ENCODE peak calls at places on chromosomes 5 and 9, in six cellular contexts. One of them, this sample, is unnamed.

GRCh38 chr5:25255128-25255527 is 610.4 kb upstream of the CDH10 start:
- DNase-seq in cardiac muscle cell: no peak
- DNase-seq in psoas muscle: no peak
- DNase-seq in HCT116: no peak
- DNase-seq in thyroid gland: no peak
- DNase-seq in esophagus squamous epithelium: no peak
- DNase-seq in this sample: no peak

GRCh38 chr9:109880276-109881169 is 100.5 kb downstream of the PALM2AKAP2 start:
- DNase-seq in cardiac muscle cell: no peak
- DNase-seq in psoas muscle: no peak
- DNase-seq in HCT116: peak; percentile 67
- DNase-seq in thyroid gland: no peak
- DNase-seq in esophagus squamous epithelium: no peak
- DNase-seq in this sample: no peak

GRCh38 chr5:159448-160172 is 31.7 kb upstream of the LRRC14B start:
- DNase-seq in cardiac muscle cell: no peak
- DNase-seq in psoas muscle: no peak
- DNase-seq in HCT116: no peak
- DNase-seq in thyroid gland: no peak
- DNase-seq in esophagus squamous epithelium: no peak
- DNase-seq in this sample: no peak

GRCh38 chr9:117354252-117354847 is 60.5 kb downstream of the ASTN2 start:
- DNase-seq in cardiac muscle cell: no peak
- DNase-seq in psoas muscle: no peak
- DNase-seq in HCT116: no peak
- DNase-seq in thyroid gland: no peak
- DNase-seq in esophagus squamous epithelium: no peak
- DNase-seq in this sample: no peak

GRCh38 chr9:97237311-97237786 is 70.1 kb upstream of the CCDC180 start:
- DNase-seq in cardiac muscle cell: no peak
- DNase-seq in psoas muscle: peak; percentile 49
- DNase-seq in HCT116: no peak
- DNase-seq in thyroid gland: no peak
- DNase-seq in esophagus squamous epithelium: no peak
- DNase-seq in this sample: no peak

GRCh38 chr5:127871448-127872153 is 168.4 kb downstream of the CCDC192 start:
- DNase-seq in cardiac muscle cell: no peak
- DNase-seq in psoas muscle: no peak
- DNase-seq in HCT116: no peak
- DNase-seq in thyroid gland: no peak
- DNase-seq in esophagus squamous epithelium: no peak
- DNase-seq in this sample: no peak

GRCh38 chr5:148909001-148909400 is 82.6 kb downstream of the ADRB2 start:
- DNase-seq in cardiac muscle cell: no peak
- DNase-seq in psoas muscle: no peak
- DNase-seq in HCT116: no peak
- DNase-seq in thyroid gland: no peak
- DNase-seq in esophagus squamous epithelium: no peak
- DNase-seq in this sample: no peak

GRCh38 chr5:155954739-155955445 is 372.1 kb upstream of the SGCD start:
- DNase-seq in cardiac muscle cell: no peak
- DNase-seq in psoas muscle: no peak
- DNase-seq in HCT116: no peak
- DNase-seq in thyroid gland: no peak
- DNase-seq in esophagus squamous epithelium: no peak
- DNase-seq in this sample: no peak

GRCh38 chr9:93677061-93677571 is 100.7 kb downstream of the PHF2 start:
- DNase-seq in cardiac muscle cell: no peak
- DNase-seq in psoas muscle: peak; percentile 13
- DNase-seq in HCT116: no peak
- DNase-seq in thyroid gland: no peak
- DNase-seq in esophagus squamous epithelium: no peak
- DNase-seq in this sample: peak; percentile 38

GRCh38 chr5:131976414-131977211 is 31.1 kb upstream of the MEIKIN start:
- DNase-seq in cardiac muscle cell: no peak
- DNase-seq in psoas muscle: no peak
- DNase-seq in HCT116: no peak
- DNase-seq in thyroid gland: no peak
- DNase-seq in esophagus squamous epithelium: no peak
- DNase-seq in this sample: no peak

GRCh38 chr9:34377402-34377741 is 674 bp upstream of the MYORG start:
- DNase-seq in cardiac muscle cell: peak; percentile 39
- DNase-seq in psoas muscle: peak; percentile 72
- DNase-seq in HCT116: no peak
- DNase-seq in thyroid gland: peak; percentile 68
- DNase-seq in esophagus squamous epithelium: no peak
- DNase-seq in this sample: peak; percentile 80

GRCh38 chr5:60404171-60404570 is 295.8 kb downstream of the DEPDC1B start:
- DNase-seq in cardiac muscle cell: no peak
- DNase-seq in psoas muscle: no peak
- DNase-seq in HCT116: no peak
- DNase-seq in thyroid gland: no peak
- DNase-seq in esophagus squamous epithelium: no peak
- DNase-seq in this sample: no peak

GRCh38 chr5:50751064-50751657 is 84.7 kb downstream of the PARP8 start:
- DNase-seq in cardiac muscle cell: peak; percentile 72
- DNase-seq in psoas muscle: no peak
- DNase-seq in HCT116: peak; percentile 32
- DNase-seq in thyroid gland: peak; percentile 19
- DNase-seq in esophagus squamous epithelium: no peak
- DNase-seq in this sample: no peak

GRCh38 chr9:69168709-69169217 is 5.3 kb upstream of the TJP2 start:
- DNase-seq in cardiac muscle cell: no peak
- DNase-seq in psoas muscle: no peak
- DNase-seq in HCT116: no peak
- DNase-seq in thyroid gland: peak; percentile 81
- DNase-seq in esophagus squamous epithelium: no peak
- DNase-seq in this sample: no peak

GRCh38 chr5:1172670-1173404 is 28.6 kb upstream of the SLC6A19 start:
- DNase-seq in cardiac muscle cell: no peak
- DNase-seq in psoas muscle: no peak
- DNase-seq in HCT116: no peak
- DNase-seq in thyroid gland: no peak
- DNase-seq in esophagus squamous epithelium: no peak
- DNase-seq in this sample: peak; percentile 15

GRCh38 chr5:132006331-132007120 is 4.9 kb downstream of the ACSL6 start:
- DNase-seq in cardiac muscle cell: no peak
- DNase-seq in psoas muscle: peak; percentile 12
- DNase-seq in HCT116: no peak
- DNase-seq in thyroid gland: no peak
- DNase-seq in esophagus squamous epithelium: no peak
- DNase-seq in this sample: peak; percentile 40

GRCh38 chr5:175461370-175461769 is 17.0 kb upstream of the SFXN1 start:
- DNase-seq in cardiac muscle cell: no peak
- DNase-seq in psoas muscle: no peak
- DNase-seq in HCT116: no peak
- DNase-seq in thyroid gland: no peak
- DNase-seq in esophagus squamous epithelium: no peak
- DNase-seq in this sample: no peak

GRCh38 chr9:69386651-69387050 is 61.6 kb downstream of the ENTREP1 start:
- DNase-seq in cardiac muscle cell: no peak
- DNase-seq in psoas muscle: no peak
- DNase-seq in HCT116: no peak
- DNase-seq in thyroid gland: no peak
- DNase-seq in esophagus squamous epithelium: no peak
- DNase-seq in this sample: no peak

GRCh38 chr5:56908942-56909293 is 478 bp upstream of the SETD9 start:
- DNase-seq in cardiac muscle cell: no peak
- DNase-seq in psoas muscle: no peak
- DNase-seq in HCT116: peak; percentile 12
- DNase-seq in thyroid gland: peak; percentile 83
- DNase-seq in esophagus squamous epithelium: no peak
- DNase-seq in this sample: peak; percentile 86

GRCh38 chr5:54385994-54386393 is 69.5 kb upstream of the HSPB3 start:
- DNase-seq in cardiac muscle cell: no peak
- DNase-seq in psoas muscle: no peak
- DNase-seq in HCT116: no peak
- DNase-seq in thyroid gland: no peak
- DNase-seq in esophagus squamous epithelium: no peak
- DNase-seq in this sample: no peak

GRCh38 chr5:77973253-77973609 is 197.1 kb upstream of the TBCA start:
- DNase-seq in cardiac muscle cell: peak; percentile 34
- DNase-seq in psoas muscle: no peak
- DNase-seq in HCT116: no peak
- DNase-seq in thyroid gland: no peak
- DNase-seq in esophagus squamous epithelium: no peak
- DNase-seq in this sample: no peak

GRCh38 chr5:180047667-180048066 is 23.9 kb downstream of the RNF130 start:
- DNase-seq in cardiac muscle cell: no peak
- DNase-seq in psoas muscle: peak; percentile 81
- DNase-seq in HCT116: no peak
- DNase-seq in thyroid gland: peak; percentile 93
- DNase-seq in esophagus squamous epithelium: no peak
- DNase-seq in this sample: no peak

GRCh38 chr5:89204766-89205165 is 321.8 kb upstream of the MEF2C start:
- DNase-seq in cardiac muscle cell: no peak
- DNase-seq in psoas muscle: no peak
- DNase-seq in HCT116: no peak
- DNase-seq in thyroid gland: no peak
- DNase-seq in esophagus squamous epithelium: no peak
- DNase-seq in this sample: no peak

DNA sequence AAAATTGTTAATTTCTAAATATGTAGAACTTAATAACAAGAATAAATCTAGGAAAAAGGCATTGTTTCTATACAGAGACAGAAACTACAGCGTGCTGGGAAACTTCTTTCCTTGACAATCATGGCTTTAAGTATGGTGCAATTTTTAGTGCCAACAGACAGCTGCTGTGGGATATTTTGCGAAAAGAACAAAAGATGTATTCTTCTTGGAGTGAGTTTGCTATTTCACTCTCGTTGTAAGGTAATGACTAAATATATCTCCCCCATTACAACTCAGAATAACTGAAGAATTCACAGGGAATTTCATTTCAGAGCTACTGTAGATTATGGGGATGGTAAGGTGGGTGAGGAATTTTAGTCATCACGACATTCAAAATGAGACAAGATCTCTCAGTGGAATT is 2055.0 kb upstream of the ACO1 start:
- DNase-seq in cardiac muscle cell: no peak
- DNase-seq in psoas muscle: no peak
- DNase-seq in HCT116: no peak
- DNase-seq in thyroid gland: no peak
- DNase-seq in esophagus squamous epithelium: no peak
- DNase-seq in this sample: no peak
- H3K4me3 ChIP-seq in cardiac muscle cell: no peak overlapping the region
- H3K4me3 ChIP-seq in psoas muscle: no peak overlapping the region
- H3K4me3 ChIP-seq in HCT116: no peak overlapping the region
- H3K4me3 ChIP-seq in thyroid gland: no peak overlapping the region
- H3K4me3 ChIP-seq in esophagus squamous epithelium: no peak overlapping the region
- H3K4me3 ChIP-seq in this sample: no peak overlapping the region

GRCh38 chr5:42949348-42950090 is 90.6 kb downstream of the ANXA2R start:
- DNase-seq in cardiac muscle cell: no peak
- DNase-seq in psoas muscle: peak; percentile 72
- DNase-seq in HCT116: no peak
- DNase-seq in thyroid gland: peak; percentile 31
- DNase-seq in esophagus squamous epithelium: peak; percentile 31
- DNase-seq in this sample: peak; percentile 87

GRCh38 chr5:42951169-42951846 is 88.8 kb downstream of the ANXA2R start:
- DNase-seq in cardiac muscle cell: no peak
- DNase-seq in psoas muscle: peak; percentile 67
- DNase-seq in HCT116: no peak
- DNase-seq in thyroid gland: peak; percentile 11
- DNase-seq in esophagus squamous epithelium: no peak
- DNase-seq in this sample: peak; percentile 87

GRCh38 chr5:42948961-42949347 is 91.2 kb downstream of the ANXA2R start:
- DNase-seq in cardiac muscle cell: no peak
- DNase-seq in psoas muscle: no peak
- DNase-seq in HCT116: no peak
- DNase-seq in thyroid gland: no peak
- DNase-seq in esophagus squamous epithelium: no peak
- DNase-seq in this sample: no peak

GRCh38 chr5:42950466-42951168 is 89.5 kb downstream of the ANXA2R start:
- DNase-seq in cardiac muscle cell: no peak
- DNase-seq in psoas muscle: peak; percentile 74
- DNase-seq in HCT116: peak; percentile 97
- DNase-seq in thyroid gland: peak; percentile 46
- DNase-seq in esophagus squamous epithelium: peak; percentile 45
- DNase-seq in this sample: peak; percentile 88

DNA sequence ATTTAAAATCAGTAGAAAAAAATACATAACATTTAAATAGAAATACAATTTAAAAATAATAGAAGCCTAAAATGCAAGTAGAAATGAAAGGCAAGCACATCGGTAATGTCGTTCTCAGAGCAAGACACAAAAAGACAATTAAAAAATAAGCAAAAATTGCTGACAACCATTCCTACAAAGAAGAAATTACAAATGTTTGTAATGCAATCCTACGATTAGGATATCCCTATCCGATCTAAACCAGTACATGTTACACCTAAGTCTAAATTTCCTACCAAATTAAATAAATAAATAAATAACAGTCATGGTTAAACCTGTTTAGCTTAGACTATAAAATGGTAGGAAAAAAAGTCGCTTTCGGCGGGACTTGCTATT is 90.0 kb downstream of the ANXA2R start:
- DNase-seq in cardiac muscle cell: no peak
- DNase-seq in psoas muscle: no peak
- DNase-seq in HCT116: no peak
- DNase-seq in thyroid gland: no peak
- DNase-seq in esophagus squamous epithelium: no peak
- DNase-seq in this sample: no peak
- H3K27ac ChIP-seq in cardiac muscle cell: no peak overlapping the region
- H3K27ac ChIP-seq in psoas muscle: peak overlapping the region; percentile 81
- H3K27ac ChIP-seq in HCT116: peak overlapping the region; percentile 93
- H3K27ac ChIP-seq in thyroid gland: peak overlapping the region; percentile 71
- H3K27ac ChIP-seq in esophagus squamous epithelium: peak overlapping the region; percentile 96
- H3K27ac ChIP-seq in this sample: no peak overlapping the region

DNA sequence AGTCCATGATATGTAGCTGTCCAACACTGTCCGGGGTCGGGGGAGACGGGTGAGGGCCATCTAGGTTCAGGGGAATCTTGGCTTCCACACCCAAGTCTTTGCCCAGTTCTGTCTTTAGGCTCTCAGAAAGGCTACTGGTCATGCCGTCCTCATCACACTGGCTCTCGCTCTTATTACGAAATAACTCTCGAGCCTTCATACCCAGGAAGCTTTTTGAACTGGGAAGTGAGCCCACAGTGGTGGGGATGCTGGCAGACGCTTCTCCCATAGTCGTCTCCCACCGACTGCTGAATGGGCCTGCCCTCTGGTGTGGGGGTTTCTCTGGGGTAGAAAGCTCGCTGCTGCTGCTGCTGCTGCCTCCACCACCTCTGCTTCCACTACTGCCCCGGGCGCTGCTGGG is 17.6 kb downstream of the SPACA9 start:
- DNase-seq in cardiac muscle cell: no peak
- DNase-seq in psoas muscle: no peak
- DNase-seq in HCT116: no peak
- DNase-seq in thyroid gland: no peak
- DNase-seq in esophagus squamous epithelium: no peak
- DNase-seq in this sample: no peak
- H3K36me3 ChIP-seq in cardiac muscle cell: peaks cover 53% of the 10 kb centered on the region
- H3K36me3 ChIP-seq in psoas muscle: peaks cover 97% of the 10 kb centered on the region
- H3K36me3 ChIP-seq in HCT116: peaks cover 13% of the 10 kb centered on the region
- H3K36me3 ChIP-seq in thyroid gland: peaks cover 41% of the 10 kb centered on the region
- H3K36me3 ChIP-seq in esophagus squamous epithelium: peaks cover 87% of the 10 kb centered on the region
- H3K36me3 ChIP-seq in this sample: no peaks in the 10 kb centered on the region

DNA sequence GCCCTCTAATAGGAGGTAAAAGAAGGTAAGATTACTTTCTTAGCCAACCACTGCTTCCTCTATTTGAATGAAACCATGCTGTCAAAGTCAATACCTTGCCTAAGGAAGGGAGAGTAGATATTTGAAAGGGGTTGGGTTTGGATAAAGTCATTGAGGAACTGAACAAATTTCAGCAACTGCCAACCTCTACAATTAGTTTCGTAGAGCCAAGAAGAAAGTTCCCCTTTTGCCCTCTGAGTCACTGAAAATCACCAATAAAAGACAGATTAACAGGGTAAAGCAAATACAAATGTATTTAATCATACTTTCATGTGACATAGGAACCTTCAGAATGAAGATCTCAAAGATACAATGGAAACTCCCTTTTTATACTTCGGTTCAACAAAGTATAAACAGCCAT is 615.7 kb downstream of the GABRG2 start:
- DNase-seq in cardiac muscle cell: no peak
- DNase-seq in psoas muscle: no peak
- DNase-seq in HCT116: no peak
- DNase-seq in thyroid gland: no peak
- DNase-seq in esophagus squamous epithelium: no peak
- DNase-seq in this sample: no peak
- H3K4me3 ChIP-seq in cardiac muscle cell: no peak overlapping the region
- H3K4me3 ChIP-seq in psoas muscle: no peak overlapping the region
- H3K4me3 ChIP-seq in HCT116: no peak overlapping the region
- H3K4me3 ChIP-seq in thyroid gland: no peak overlapping the region
- H3K4me3 ChIP-seq in esophagus squamous epithelium: no peak overlapping the region
- H3K4me3 ChIP-seq in this sample: no peak overlapping the region